ENCODE peak calls at places on chromosome 10, in nine cellular contexts. A is CD8-positive, alpha-beta T cell; R is AG10803; H is RWPE1; L is hepatocyte; D is fibroblast of mammary gland; Q is HepG2; X is GM12865; T is breast epithelium. V is an unnamed sample.

GRCh38 chr10:44426247-44427034 is 41.5 kb upstream of the CXCL12 start:
- DNase-seq in A (no peak), R (no peak), H (no peak), L (no peak), D (no peak), Q (no peak), X (no peak), T (no peak), V (no peak)

GRCh38 chr10:88115968-88116367 is 252.5 kb downstream of the PTEN start:
- DNase-seq in A (no peak), R (peak), H (no peak), L (no peak), D (peak), Q (no peak), X (peak), T (no peak), V (peak)

GRCh38 chr10:130188195-130189175 is 52.3 kb downstream of the GLRX3 start:
- DNase-seq in A (no peak), R (no peak), H (peak), L (no peak), D (no peak), Q (peak), X (no peak), T (no peak), V (no peak)

GRCh38 chr10:100319736-100320135 is 10.3 kb downstream of the PKD2L1 start:
- DNase-seq in A (no peak), R (no peak), H (no peak), L (no peak), D (no peak), Q (no peak), X (no peak), T (no peak), V (no peak)

GRCh38 chr10:79393221-79393923 is 46.1 kb downstream of the PPIF start:
- DNase-seq in A (no peak), R (no peak), H (no peak), L (no peak), D (no peak), Q (no peak), X (no peak), T (peak), V (no peak)

GRCh38 chr10:116774728-116775151 is 32.4 kb upstream of the HSPA12A start:
- DNase-seq in A (no peak), R (no peak), H (peak), L (no peak), D (no peak), Q (no peak), X (no peak), T (peak), V (no peak)

GRCh38 chr10:49609283-49610014 is 661 bp upstream of the SLC18A3 start:
- DNase-seq in A (no peak), R (no peak), H (no peak), L (no peak), D (no peak), Q (no peak), X (no peak), T (peak), V (no peak)

GRCh38 chr10:28532223-28532508 is 752 bp upstream of the WAC start:
- DNase-seq in A (no peak), R (peak), H (peak), L (no peak), D (peak), Q (peak), X (no peak), T (peak), V (peak)

GRCh38 chr10:11225935-11226334 is 208.3 kb downstream of the CELF2 start:
- DNase-seq in A (no peak), R (no peak), H (no peak), L (no peak), D (peak), Q (no peak), X (peak), T (no peak), V (no peak)

GRCh38 chr10:84008878-84009277 is 130.4 kb upstream of the GHITM start:
- DNase-seq in A (no peak), R (no peak), H (peak), L (peak), D (peak), Q (no peak), X (peak), T (no peak), V (no peak)

GRCh38 chr10:99329891-99330674 is 927 bp downstream of the CNNM1 start:
- DNase-seq in A (no peak), R (peak), H (peak), L (peak), D (peak), Q (no peak), X (no peak), T (no peak), V (no peak)

GRCh38 chr10:93991596-93992284 is 2.0 kb upstream of the PLCE1 start:
- DNase-seq in A (no peak), R (peak), H (peak), L (peak), D (peak), Q (peak), X (no peak), T (no peak), V (peak)

GRCh38 chr10:44981172-44982113 is 2.8 kb upstream of the DEPP1 start:
- DNase-seq in A (no peak), R (peak), H (peak), L (peak), D (peak), Q (peak), X (peak), T (no peak), V (peak)

GRCh38 chr10:31321396-31321941 is 2.5 kb downstream of the ZEB1 start:
- DNase-seq in A (no peak), R (no peak), H (no peak), L (no peak), D (peak), Q (no peak), X (peak), T (no peak), V (peak)

GRCh38 chr10:90592903-90593302 is 264.9 kb downstream of the HTR7 start:
- DNase-seq in A (no peak), R (no peak), H (peak), L (peak), D (peak), Q (peak), X (peak), T (no peak), V (peak)

GRCh38 chr10:4062072-4062471 is 277.1 kb upstream of the KLF6 start:
- DNase-seq in A (no peak), R (peak), H (no peak), L (no peak), D (peak), Q (no peak), X (no peak), T (no peak), V (no peak)

GRCh38 chr10:63434866-63435854 is 30.6 kb downstream of the JMJD1C start:
- DNase-seq in A (no peak), R (no peak), H (no peak), L (no peak), D (no peak), Q (no peak), X (peak), T (no peak), V (no peak)

GRCh38 chr10:29858352-29859267 is 200.8 kb downstream of the JCAD start:
- DNase-seq in A (no peak), R (peak), H (peak), L (peak), D (peak), Q (peak), X (no peak), T (peak), V (peak)

GRCh38 chr10:46518028-46518725 is 38.3 kb downstream of the GPRIN2 start:
- DNase-seq in A (peak), R (no peak), H (no peak), L (no peak), D (no peak), Q (no peak), X (no peak), T (peak), V (no peak)

GRCh38 chr10:123553810-123554430 is 112.2 kb upstream of the GPR26 start:
- DNase-seq in A (peak), R (no peak), H (no peak), L (no peak), D (no peak), Q (no peak), X (peak), T (no peak), V (no peak)

GRCh38 chr10:103470755-103471653 is 8.0 kb downstream of the CALHM3 start:
- DNase-seq in A (peak), R (no peak), H (no peak), L (no peak), D (peak), Q (no peak), X (peak), T (no peak), V (peak)

GRCh38 chr10:20956843-20957242 is 59.7 kb upstream of the NEBL start:
- DNase-seq in A (no peak), R (no peak), H (no peak), L (no peak), D (peak), Q (no peak), X (peak), T (no peak), V (no peak)

GRCh38 chr10:112951349-112952281 is 1.6 kb downstream of the TCF7L2 start:
- DNase-seq in A (peak), R (peak), H (no peak), L (peak), D (peak), Q (peak), X (peak), T (peak), V (peak)

GRCh38 chr10:48518412-48518811 is 86.5 kb downstream of the ARHGAP22 start:
- DNase-seq in A (no peak), R (no peak), H (no peak), L (no peak), D (no peak), Q (no peak), X (no peak), T (no peak), V (no peak)
- TF ChIP-seq CTCF in A (no peak), R (no peak), H (no peak), L (no peak), D (no peak), Q (no peak), X (no peak), T (no peak), V (no peak)

GRCh38 chr10:71276873-71277272 is 42.2 kb upstream of the SLC29A3 start:
- DNase-seq in A (no peak), R (no peak), H (no peak), L (no peak), D (no peak), Q (no peak), X (no peak), T (no peak), V (no peak)

GRCh38 chr10:71272122-71272771 is 46.8 kb upstream of the SLC29A3 start:
- DNase-seq in A (no peak), R (peak), H (peak), L (no peak), D (peak), Q (no peak), X (no peak), T (no peak), V (peak)

GRCh38 chr10:71277914-71278665 is 41.0 kb upstream of the SLC29A3 start:
- DNase-seq in A (no peak), R (no peak), H (no peak), L (no peak), D (no peak), Q (no peak), X (no peak), T (no peak), V (no peak)

GRCh38 chr10:71273506-71273905 is 45.6 kb upstream of the SLC29A3 start:
- DNase-seq in A (no peak), R (no peak), H (no peak), L (no peak), D (no peak), Q (no peak), X (no peak), T (no peak), V (no peak)

GRCh38 chr10:71274901-71275796 is 43.9 kb upstream of the SLC29A3 start:
- DNase-seq in A (no peak), R (no peak), H (no peak), L (no peak), D (no peak), Q (no peak), X (no peak), T (no peak), V (no peak)
- TF ChIP-seq CTCF in A (no peak), R (no peak), H (no peak), L (no peak), D (no peak), Q (peak), X (no peak), T (no peak), V (no peak)

DNA sequence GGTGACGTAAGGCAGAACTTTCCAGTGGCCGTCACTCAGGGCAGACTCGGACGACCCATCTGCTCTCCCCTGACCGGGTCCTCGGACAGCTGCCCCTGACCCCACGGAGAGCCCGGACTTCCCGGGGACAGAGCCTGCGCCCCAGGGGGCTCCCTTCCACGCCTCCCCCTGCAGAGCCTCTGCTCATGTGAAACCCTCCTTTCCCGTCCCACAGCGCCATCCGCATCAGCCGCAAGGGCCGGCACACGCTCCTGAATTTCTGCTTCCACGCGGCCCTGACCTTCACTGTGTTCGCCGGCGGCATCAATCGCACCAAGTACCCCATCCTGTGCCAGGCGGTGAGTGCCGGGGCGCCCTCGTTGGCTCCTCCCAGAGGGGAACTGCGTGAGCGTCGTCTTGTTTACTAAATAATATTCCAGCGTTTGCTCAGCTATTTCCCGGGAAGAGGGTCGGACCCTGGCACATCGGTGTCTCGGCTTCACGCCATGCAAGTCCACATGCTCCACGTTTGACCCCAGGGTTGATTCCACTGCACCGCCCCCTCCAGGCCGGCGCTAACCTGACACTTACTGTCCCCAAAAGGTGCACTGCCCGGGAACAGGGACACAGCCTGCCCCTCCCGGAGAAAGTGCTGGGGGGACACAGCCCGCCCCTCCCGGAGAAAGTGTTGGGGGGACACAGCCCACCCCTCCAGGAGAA is 10.9 kb downstream of the ADGRA1 start:
- DNase-seq in A (no peak), R (no peak), H (no peak), L (no peak), D (no peak), Q (no peak), X (no peak), T (no peak), V (no peak)
- TF ChIP-seq CTCF in A (no peak), R (no peak), H (no peak), L (no peak), D (no peak), Q (peak), X (no peak), T (no peak), V (no peak)

DNA sequence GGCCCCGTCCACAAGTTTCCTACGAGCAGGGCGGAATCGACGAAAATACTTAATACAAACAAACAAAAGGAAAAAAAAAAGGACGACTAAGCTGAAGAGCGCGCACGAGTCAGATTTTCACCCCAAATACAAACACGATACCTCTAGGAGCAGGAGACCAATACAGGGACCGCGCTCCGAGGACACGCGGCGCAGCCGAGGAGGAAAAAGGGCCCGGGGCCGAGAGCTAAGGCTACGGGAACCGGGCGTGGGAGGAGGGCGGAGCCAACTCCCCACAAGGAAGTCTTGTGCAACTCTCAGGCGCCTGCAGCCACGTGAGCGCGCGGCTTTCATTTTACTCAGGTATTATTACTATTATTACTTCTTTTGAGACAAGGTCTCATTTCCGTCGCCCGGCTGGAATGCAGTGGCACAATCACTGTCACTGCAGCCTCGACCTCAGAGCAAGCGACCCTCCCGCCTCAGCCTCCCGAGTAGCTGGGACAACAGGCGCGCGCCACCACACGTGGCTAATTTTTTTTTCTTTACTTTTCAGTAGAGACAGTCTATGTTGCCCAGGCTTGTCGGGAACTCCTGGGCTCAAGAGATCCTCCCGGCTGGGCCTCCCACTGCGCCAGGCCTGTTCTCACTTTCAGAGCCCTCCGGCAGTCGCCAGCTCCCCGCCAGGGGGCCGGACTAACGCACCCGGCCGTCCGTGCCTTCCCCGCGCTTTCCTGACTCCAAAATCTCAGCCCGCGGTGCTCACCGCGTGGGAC is 1.2 kb downstream of the HNRNPF start:
- DNase-seq in A (peak), R (peak), H (peak), L (peak), D (peak), Q (peak), X (peak), T (peak), V (peak)
- TF ChIP-seq CTCF in A (peak), R (peak), H (peak), L (peak), D (peak), Q (peak), X (peak), T (peak), V (peak)

DNA sequence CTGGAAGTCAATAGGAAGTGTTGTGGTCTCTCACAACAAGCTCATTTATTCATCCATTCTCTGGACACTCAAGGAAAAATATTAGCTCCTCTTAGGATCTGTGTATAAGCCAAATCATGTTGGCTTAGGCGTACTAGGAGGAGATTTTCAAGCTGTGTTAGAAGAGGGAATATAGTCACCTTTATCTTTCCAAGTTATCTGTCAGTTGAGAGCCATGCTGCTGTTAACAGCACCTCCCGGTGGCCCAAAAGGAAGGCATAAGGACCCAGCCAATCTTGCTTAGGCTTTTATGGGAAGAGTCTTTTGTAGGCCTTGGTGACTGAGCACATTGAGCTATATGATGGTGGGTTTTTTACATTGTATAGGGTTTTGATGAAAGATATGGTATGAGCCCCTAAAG is 220.0 kb downstream of the LRMDA start:
- DNase-seq in A (no peak), R (peak), H (no peak), L (no peak), D (peak), Q (peak), X (peak), T (no peak), V (peak)
- TF ChIP-seq CTCF in A (no peak), R (peak), H (no peak), L (peak), D (peak), Q (peak), X (peak), T (no peak), V (peak)

DNA sequence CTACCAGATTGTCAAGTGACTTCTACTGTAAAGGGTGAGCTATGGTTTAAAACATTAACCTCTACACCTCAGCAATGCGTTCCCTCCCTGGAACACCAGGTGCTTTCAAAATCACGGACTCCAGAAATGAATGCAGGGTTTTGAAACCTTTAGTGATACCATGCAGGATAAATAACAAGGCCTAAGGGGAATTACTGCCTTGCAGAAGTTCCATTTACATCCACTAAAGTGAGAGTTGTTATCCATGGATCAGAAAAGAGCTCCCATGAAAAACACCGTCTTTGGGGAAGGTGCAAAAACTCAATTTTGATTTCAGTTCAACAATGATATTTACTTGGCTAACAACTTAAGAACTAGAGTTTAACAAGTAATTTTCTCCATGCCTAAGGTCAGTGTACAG is 4.0 kb downstream of the FZD8 start:
- DNase-seq in A (no peak), R (no peak), H (no peak), L (no peak), D (no peak), Q (no peak), X (no peak), T (no peak), V (peak)
- TF ChIP-seq CTCF in A (no peak), R (no peak), H (no peak), L (no peak), D (no peak), Q (no peak), X (no peak), T (peak), V (peak)